ENCODE peak calls at places on chromosomes 4 and X, in five cellular contexts. One of them, this sample, is unnamed.

GRCh38 chrX:111955916-111956315 is 79.9 kb downstream of the TRPC5OS start:
- DNase-seq in activated naive CD8-positive, alpha-beta T cell treated with anti-CD3 and anti-CD28 coated beads, Interleukin-2, amount 50 U/mL, for 24 hours: no peak
- DNase-seq in ELF-1: no peak
- DNase-seq in HTR-8/SVneo: no peak
- DNase-seq in activated CD4-positive, alpha-beta T cell treated with anti-CD3 and anti-CD28 coated beads, Interleukin-2, amount 50 U/mL, for 4 hours: no peak
- DNase-seq in this sample: no peak

GRCh38 chr4:2330119-2331042 is 68.5 kb upstream of the MXD4 start:
- DNase-seq in ELF-1: no peak
- DNase-seq in activated naive CD8-positive, alpha-beta T cell treated with anti-CD3 and anti-CD28 coated beads, Interleukin-2, amount 50 U/mL, for 24 hours: no peak
- DNase-seq in activated CD4-positive, alpha-beta T cell treated with anti-CD3 and anti-CD28 coated beads, Interleukin-2, amount 50 U/mL, for 4 hours: no peak
- DNase-seq in HTR-8/SVneo: peak
- DNase-seq in this sample: no peak

GRCh38 chr4:108465886-108466491 is 154.4 kb upstream of the RPL34 start:
- DNase-seq in activated CD4-positive, alpha-beta T cell treated with anti-CD3 and anti-CD28 coated beads, Interleukin-2, amount 50 U/mL, for 4 hours: no peak
- DNase-seq in ELF-1: no peak
- DNase-seq in HTR-8/SVneo: no peak
- DNase-seq in activated naive CD8-positive, alpha-beta T cell treated with anti-CD3 and anti-CD28 coated beads, Interleukin-2, amount 50 U/mL, for 24 hours: no peak
- DNase-seq in this sample: no peak

GRCh38 chr4:81913427-81913878 is 441.7 kb upstream of the RASGEF1B start:
- DNase-seq in activated CD4-positive, alpha-beta T cell treated with anti-CD3 and anti-CD28 coated beads, Interleukin-2, amount 50 U/mL, for 4 hours: peak
- DNase-seq in HTR-8/SVneo: peak
- DNase-seq in activated naive CD8-positive, alpha-beta T cell treated with anti-CD3 and anti-CD28 coated beads, Interleukin-2, amount 50 U/mL, for 24 hours: peak
- DNase-seq in ELF-1: peak
- DNase-seq in this sample: no peak

GRCh38 chrX:68940601-68941000 is 111.8 kb downstream of the EFNB1 start:
- DNase-seq in activated naive CD8-positive, alpha-beta T cell treated with anti-CD3 and anti-CD28 coated beads, Interleukin-2, amount 50 U/mL, for 24 hours: no peak
- DNase-seq in activated CD4-positive, alpha-beta T cell treated with anti-CD3 and anti-CD28 coated beads, Interleukin-2, amount 50 U/mL, for 4 hours: no peak
- DNase-seq in ELF-1: no peak
- DNase-seq in HTR-8/SVneo: no peak
- DNase-seq in this sample: no peak

GRCh38 chr4:138085956-138086355 is 156.2 kb downstream of the SLC7A11 start:
- DNase-seq in HTR-8/SVneo: no peak
- DNase-seq in activated naive CD8-positive, alpha-beta T cell treated with anti-CD3 and anti-CD28 coated beads, Interleukin-2, amount 50 U/mL, for 24 hours: no peak
- DNase-seq in activated CD4-positive, alpha-beta T cell treated with anti-CD3 and anti-CD28 coated beads, Interleukin-2, amount 50 U/mL, for 4 hours: no peak
- DNase-seq in ELF-1: no peak
- DNase-seq in this sample: no peak

GRCh38 chrX:68343551-68343950 is 89.7 kb downstream of the OPHN1 start:
- DNase-seq in activated CD4-positive, alpha-beta T cell treated with anti-CD3 and anti-CD28 coated beads, Interleukin-2, amount 50 U/mL, for 4 hours: no peak
- DNase-seq in HTR-8/SVneo: no peak
- DNase-seq in activated naive CD8-positive, alpha-beta T cell treated with anti-CD3 and anti-CD28 coated beads, Interleukin-2, amount 50 U/mL, for 24 hours: no peak
- DNase-seq in ELF-1: no peak
- DNase-seq in this sample: no peak

GRCh38 chr4:2483237-2483636 is 14.3 kb downstream of the RNF4 start:
- DNase-seq in activated naive CD8-positive, alpha-beta T cell treated with anti-CD3 and anti-CD28 coated beads, Interleukin-2, amount 50 U/mL, for 24 hours: no peak
- DNase-seq in ELF-1: no peak
- DNase-seq in HTR-8/SVneo: no peak
- DNase-seq in activated CD4-positive, alpha-beta T cell treated with anti-CD3 and anti-CD28 coated beads, Interleukin-2, amount 50 U/mL, for 4 hours: no peak
- DNase-seq in this sample: no peak

GRCh38 chrX:65985922-65986588 is 53.8 kb downstream of the VSIG4 start:
- DNase-seq in activated CD4-positive, alpha-beta T cell treated with anti-CD3 and anti-CD28 coated beads, Interleukin-2, amount 50 U/mL, for 4 hours: peak
- DNase-seq in HTR-8/SVneo: peak
- DNase-seq in activated naive CD8-positive, alpha-beta T cell treated with anti-CD3 and anti-CD28 coated beads, Interleukin-2, amount 50 U/mL, for 24 hours: peak
- DNase-seq in ELF-1: peak
- DNase-seq in this sample: peak

GRCh38 chr4:128470492-128471053 is 183.0 kb upstream of the PGRMC2 start:
- DNase-seq in activated naive CD8-positive, alpha-beta T cell treated with anti-CD3 and anti-CD28 coated beads, Interleukin-2, amount 50 U/mL, for 24 hours: no peak
- DNase-seq in HTR-8/SVneo: no peak
- DNase-seq in ELF-1: no peak
- DNase-seq in activated CD4-positive, alpha-beta T cell treated with anti-CD3 and anti-CD28 coated beads, Interleukin-2, amount 50 U/mL, for 4 hours: no peak
- DNase-seq in this sample: no peak

GRCh38 chr4:107719211-107719926 is 665 bp downstream of the PAPSS1 start:
- DNase-seq in HTR-8/SVneo: no peak
- DNase-seq in ELF-1: no peak
- DNase-seq in activated naive CD8-positive, alpha-beta T cell treated with anti-CD3 and anti-CD28 coated beads, Interleukin-2, amount 50 U/mL, for 24 hours: no peak
- DNase-seq in activated CD4-positive, alpha-beta T cell treated with anti-CD3 and anti-CD28 coated beads, Interleukin-2, amount 50 U/mL, for 4 hours: no peak
- DNase-seq in this sample: no peak

GRCh38 chrX:132564026-132564425 is 75.2 kb upstream of the MBNL3 start:
- DNase-seq in activated CD4-positive, alpha-beta T cell treated with anti-CD3 and anti-CD28 coated beads, Interleukin-2, amount 50 U/mL, for 4 hours: no peak
- DNase-seq in activated naive CD8-positive, alpha-beta T cell treated with anti-CD3 and anti-CD28 coated beads, Interleukin-2, amount 50 U/mL, for 24 hours: no peak
- DNase-seq in ELF-1: no peak
- DNase-seq in HTR-8/SVneo: no peak
- DNase-seq in this sample: no peak

GRCh38 chrX:69073241-69073640 is 92.0 kb downstream of the PJA1 start:
- DNase-seq in ELF-1: no peak
- DNase-seq in HTR-8/SVneo: no peak
- DNase-seq in activated naive CD8-positive, alpha-beta T cell treated with anti-CD3 and anti-CD28 coated beads, Interleukin-2, amount 50 U/mL, for 24 hours: no peak
- DNase-seq in activated CD4-positive, alpha-beta T cell treated with anti-CD3 and anti-CD28 coated beads, Interleukin-2, amount 50 U/mL, for 4 hours: no peak
- DNase-seq in this sample: no peak

GRCh38 chr4:85544751-85545150 is 69.8 kb downstream of the ARHGAP24 start:
- DNase-seq in activated CD4-positive, alpha-beta T cell treated with anti-CD3 and anti-CD28 coated beads, Interleukin-2, amount 50 U/mL, for 4 hours: no peak
- DNase-seq in HTR-8/SVneo: no peak
- DNase-seq in activated naive CD8-positive, alpha-beta T cell treated with anti-CD3 and anti-CD28 coated beads, Interleukin-2, amount 50 U/mL, for 24 hours: no peak
- DNase-seq in ELF-1: no peak
- DNase-seq in this sample: no peak

GRCh38 chr4:57078685-57079521 is 31.3 kb downstream of the IGFBP7 start:
- DNase-seq in HTR-8/SVneo: no peak
- DNase-seq in activated CD4-positive, alpha-beta T cell treated with anti-CD3 and anti-CD28 coated beads, Interleukin-2, amount 50 U/mL, for 4 hours: no peak
- DNase-seq in activated naive CD8-positive, alpha-beta T cell treated with anti-CD3 and anti-CD28 coated beads, Interleukin-2, amount 50 U/mL, for 24 hours: no peak
- DNase-seq in ELF-1: peak
- DNase-seq in this sample: peak

GRCh38 chrX:34350552-34350951 is 218.4 kb upstream of the FAM47A start:
- DNase-seq in ELF-1: no peak
- DNase-seq in activated naive CD8-positive, alpha-beta T cell treated with anti-CD3 and anti-CD28 coated beads, Interleukin-2, amount 50 U/mL, for 24 hours: no peak
- DNase-seq in HTR-8/SVneo: no peak
- DNase-seq in activated CD4-positive, alpha-beta T cell treated with anti-CD3 and anti-CD28 coated beads, Interleukin-2, amount 50 U/mL, for 4 hours: no peak
- DNase-seq in this sample: no peak

GRCh38 chrX:150338615-150339014 is 24.5 kb upstream of the MAMLD1 start:
- DNase-seq in ELF-1: no peak
- DNase-seq in HTR-8/SVneo: no peak
- DNase-seq in activated naive CD8-positive, alpha-beta T cell treated with anti-CD3 and anti-CD28 coated beads, Interleukin-2, amount 50 U/mL, for 24 hours: no peak
- DNase-seq in activated CD4-positive, alpha-beta T cell treated with anti-CD3 and anti-CD28 coated beads, Interleukin-2, amount 50 U/mL, for 4 hours: no peak
- DNase-seq in this sample: no peak

GRCh38 chr4:168796362-168797106 is 213.5 kb downstream of the CBR4 start:
- DNase-seq in ELF-1: no peak
- DNase-seq in activated CD4-positive, alpha-beta T cell treated with anti-CD3 and anti-CD28 coated beads, Interleukin-2, amount 50 U/mL, for 4 hours: no peak
- DNase-seq in activated naive CD8-positive, alpha-beta T cell treated with anti-CD3 and anti-CD28 coated beads, Interleukin-2, amount 50 U/mL, for 24 hours: no peak
- DNase-seq in HTR-8/SVneo: peak
- DNase-seq in this sample: peak

GRCh38 chr4:108193891-108194672 is 25.4 kb upstream of the LEF1 start:
- DNase-seq in activated naive CD8-positive, alpha-beta T cell treated with anti-CD3 and anti-CD28 coated beads, Interleukin-2, amount 50 U/mL, for 24 hours: no peak
- DNase-seq in ELF-1: peak
- DNase-seq in activated CD4-positive, alpha-beta T cell treated with anti-CD3 and anti-CD28 coated beads, Interleukin-2, amount 50 U/mL, for 4 hours: no peak
- DNase-seq in HTR-8/SVneo: no peak
- DNase-seq in this sample: no peak

GRCh38 chr4:98794565-98795205 is 134.2 kb downstream of the EIF4E start:
- DNase-seq in activated naive CD8-positive, alpha-beta T cell treated with anti-CD3 and anti-CD28 coated beads, Interleukin-2, amount 50 U/mL, for 24 hours: peak
- DNase-seq in activated CD4-positive, alpha-beta T cell treated with anti-CD3 and anti-CD28 coated beads, Interleukin-2, amount 50 U/mL, for 4 hours: peak
- DNase-seq in HTR-8/SVneo: no peak
- DNase-seq in ELF-1: peak
- DNase-seq in this sample: no peak

GRCh38 chrX:102832661-102833060 is 104.4 kb upstream of the RAB40AL start:
- DNase-seq in activated naive CD8-positive, alpha-beta T cell treated with anti-CD3 and anti-CD28 coated beads, Interleukin-2, amount 50 U/mL, for 24 hours: no peak
- DNase-seq in ELF-1: peak
- DNase-seq in activated CD4-positive, alpha-beta T cell treated with anti-CD3 and anti-CD28 coated beads, Interleukin-2, amount 50 U/mL, for 4 hours: no peak
- DNase-seq in HTR-8/SVneo: no peak
- DNase-seq in this sample: no peak

This sample was measured in smooth muscle cell of the brain vasculature.